ENCODE peak calls at places on chromosomes 12 and 14, in four cellular contexts. P, Q, Y and T are unnamed samples.
A peak's percentile ranks its signal among the peaks of the same experiment; 100 is the strongest.

GRCh38 chr12:96501139-96501741 is 11.9 kb downstream of the CFAP54 start:
- DNase-seq in P (peak; percentile 67), Q (no peak), Y (peak; percentile 94), T (no peak)

GRCh38 chr14:24054646-24055045 is 2.8 kb downstream of the CARMIL3 start:
- DNase-seq in P (no peak), Q (no peak), Y (no peak), T (no peak)

GRCh38 chr12:116248433-116248832 is 29.1 kb downstream of the MED13L start:
- DNase-seq in P (no peak), Q (no peak), Y (no peak), T (no peak)

GRCh38 chr12:74922117-74922516 is 287.5 kb downstream of the KCNC2 start:
- DNase-seq in P (no peak), Q (no peak), Y (no peak), T (no peak)

GRCh38 chr12:79557690-79558315 is 133.0 kb downstream of the PAWR start:
- DNase-seq in P (peak; percentile 69), Q (no peak), Y (no peak), T (no peak)

GRCh38 chr12:5988659-5989116 is 43.6 kb upstream of the ANO2 start:
- DNase-seq in P (peak; percentile 67), Q (peak; percentile 78), Y (peak; percentile 73), T (peak; percentile 87)

GRCh38 chr12:121719926-121720414 is 7.4 kb downstream of the TMEM120B start:
- DNase-seq in P (peak; percentile 86), Q (no peak), Y (peak; percentile 19), T (no peak)

GRCh38 chr12:71671311-71671710 is 7.2 kb downstream of the THAP2 start:
- DNase-seq in P (no peak), Q (no peak), Y (no peak), T (no peak)

GRCh38 chr12:27843714-27844245 is 63.7 kb upstream of the MANSC4 start:
- DNase-seq in P (peak; percentile 85), Q (no peak), Y (no peak), T (no peak)

GRCh38 chr14:81889529-81889928 is 355.9 kb upstream of the SEL1L start:
- DNase-seq in P (no peak), Q (no peak), Y (no peak), T (no peak)

GRCh38 chr14:54440037-54440436 is 1.1 kb downstream of the CNIH1 start:
- DNase-seq in P (peak; percentile 54), Q (no peak), Y (peak; percentile 9), T (no peak)

GRCh38 chr14:99389171-99389826 is 91.4 kb downstream of the SETD3 start:
- DNase-seq in P (peak; percentile 24), Q (no peak), Y (peak; percentile 31), T (no peak)

GRCh38 chr12:23204933-23205778 is 580.2 kb downstream of the ETNK1 start:
- DNase-seq in P (peak; percentile 57), Q (no peak), Y (peak; percentile 65), T (no peak)

GRCh38 chr12:10363922-10364838 is 25.7 kb downstream of the KLRK1 start:
- DNase-seq in P (peak; percentile 47), Q (no peak), Y (peak; percentile 77), T (no peak)

GRCh38 chr14:23512156-23512555 is 39.4 kb downstream of the ZFHX2 start:
- DNase-seq in P (no peak), Q (no peak), Y (no peak), T (no peak)

GRCh38 chr14:54803396-54803795 is 99.2 kb downstream of the GCH1 start:
- DNase-seq in P (no peak), Q (no peak), Y (no peak), T (peak; percentile 22)

GRCh38 chr12:98821849-98822248 is 176.8 kb downstream of the APAF1 start:
- DNase-seq in P (no peak), Q (no peak), Y (no peak), T (no peak)

GRCh38 chr12:24719293-24719721 is 229.6 kb downstream of the BCAT1 start:
- DNase-seq in P (peak; percentile 27), Q (no peak), Y (peak; percentile 7), T (no peak)

GRCh38 chr12:27800819-27801218 is 20.8 kb upstream of the MANSC4 start:
- DNase-seq in P (no peak), Q (no peak), Y (no peak), T (no peak)

GRCh38 chr14:23173039-23173438 is 10.4 kb downstream of the SLC7A8 start:
- DNase-seq in P (no peak), Q (no peak), Y (no peak), T (no peak)

GRCh38 chr14:75128596-75128990 is 1.7 kb upstream of the NEK9 start:
- DNase-seq in P (no peak), Q (no peak), Y (no peak), T (no peak)

GRCh38 chr12:71129364-71129763 is 28.4 kb downstream of the TSPAN8 start:
- DNase-seq in P (no peak), Q (no peak), Y (no peak), T (no peak)

GRCh38 chr14:36997843-36998242 is 174.6 kb downstream of the SLC25A21 start:
- DNase-seq in P (peak; percentile 9), Q (no peak), Y (peak; percentile 53), T (no peak)

GRCh38 chr14:85934886-85935254 is 404.9 kb downstream of the FLRT2 start:
- DNase-seq in P (no peak), Q (no peak), Y (no peak), T (no peak)

GRCh38 chr12:131909596-131910219 is 15.3 kb downstream of the ULK1 start:
- DNase-seq in P (no peak), Q (no peak), Y (no peak), T (no peak)

GRCh38 chr12:45503887-45504286 is 225.6 kb upstream of the ARID2 start:
- DNase-seq in P (no peak), Q (no peak), Y (no peak), T (no peak)

GRCh38 chr14:97179573-97179972 is 382.4 kb downstream of the VRK1 start:
- DNase-seq in P (no peak), Q (no peak), Y (no peak), T (no peak)

GRCh38 chr12:93790472-93791152 is 113.4 kb downstream of the CRADD start:
- DNase-seq in P (peak; percentile 88), Q (no peak), Y (peak; percentile 75), T (no peak)

GRCh38 chr12:51914034-51914923 is 7.0 kb downstream of the ACVRL1 start:
- DNase-seq in P (no peak), Q (no peak), Y (no peak), T (no peak)

GRCh38 chr12:27226319-27226984 is 17.6 kb upstream of the STK38L start:
- DNase-seq in P (no peak), Q (no peak), Y (peak; percentile 18), T (no peak)

GRCh38 chr12:6961695-6962284 is 8.7 kb downstream of the PHB2 start:
- DNase-seq in P (peak; percentile 72), Q (no peak), Y (peak; percentile 61), T (no peak)

GRCh38 chr12:74915718-74916117 is 293.9 kb downstream of the KCNC2 start:
- DNase-seq in P (no peak), Q (no peak), Y (no peak), T (no peak)

GRCh38 chr14:93962701-93963601 is 13.4 kb downstream of the ASB2 start:
- DNase-seq in P (no peak), Q (no peak), Y (no peak), T (no peak)

DNA sequence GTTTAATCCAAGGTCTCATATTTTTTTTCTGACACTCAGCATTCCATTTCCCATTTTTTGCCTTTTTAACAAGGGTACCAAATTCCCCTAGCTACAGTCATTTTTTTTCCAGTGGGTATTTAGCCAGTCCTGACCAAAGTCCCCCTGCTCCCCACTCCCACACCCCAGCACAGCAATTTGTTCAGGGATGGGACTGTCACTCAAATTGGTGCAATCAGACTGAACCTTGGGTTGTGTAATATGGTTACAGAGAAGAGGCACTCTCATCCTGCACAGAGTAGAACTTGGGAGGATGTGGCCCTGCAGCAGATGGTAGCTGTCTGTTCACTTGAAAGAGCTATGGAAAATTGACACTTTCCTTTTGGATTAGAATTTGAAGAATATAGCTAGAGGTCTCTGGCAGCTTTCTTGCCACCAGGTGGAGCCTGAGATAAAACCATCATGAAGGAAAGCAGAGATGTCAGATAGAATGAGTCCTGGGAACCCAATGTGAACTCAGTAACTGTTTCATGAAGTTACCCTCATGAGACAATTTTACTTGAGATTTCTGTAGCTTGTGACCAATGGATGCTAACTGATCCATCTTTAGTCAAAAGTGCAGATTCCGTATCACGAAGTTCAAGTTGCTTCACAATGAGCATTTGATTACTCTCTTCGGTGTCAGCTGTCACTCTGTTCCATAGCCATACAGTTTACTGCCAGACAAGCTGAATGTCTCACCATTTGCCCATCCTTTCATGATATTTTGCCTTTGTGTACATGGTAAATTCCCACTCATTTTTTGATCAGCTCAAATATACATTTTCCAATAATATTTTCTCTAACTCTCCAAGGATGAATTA is 394.0 kb upstream of the SYT1 start:
- DNase-seq in P (peak; percentile 50), Q (no peak), Y (peak; percentile 57), T (no peak)
- TF ChIP-seq CTCF in P (peak; percentile 65), Q (no peak), Y (peak; percentile 47), T (peak; percentile 75)

DNA sequence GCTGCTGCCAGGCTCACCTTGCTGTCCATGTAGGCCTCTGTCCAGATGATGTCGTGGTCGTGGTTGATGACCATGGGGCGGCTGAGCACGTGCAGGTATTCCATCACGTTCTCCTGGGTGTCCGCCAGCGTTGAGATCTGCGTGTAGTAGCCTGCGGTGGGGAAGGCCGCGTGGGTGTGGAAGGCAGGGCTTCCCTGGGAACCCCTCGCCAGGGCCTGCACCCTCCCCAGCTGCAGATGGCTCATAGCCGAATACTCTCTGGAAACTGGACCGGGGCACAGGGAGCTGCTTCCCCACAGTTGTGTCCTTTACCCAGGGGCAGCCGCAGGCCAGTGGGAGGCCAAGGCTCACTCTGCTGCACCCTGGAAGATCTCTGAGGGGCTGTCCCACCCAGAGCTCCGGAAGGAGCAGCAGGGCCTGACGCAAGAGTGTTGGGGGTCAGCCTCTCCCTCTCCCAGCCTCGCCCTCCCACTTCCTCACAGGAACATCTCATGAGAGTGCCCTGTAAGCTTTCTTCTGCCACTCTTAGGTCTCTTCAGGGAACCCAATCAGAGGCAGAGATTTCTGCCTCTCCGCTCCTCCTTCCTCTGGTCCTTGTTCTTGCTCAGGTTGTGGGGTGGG is 35.5 kb downstream of the CACNA2D4 start:
- DNase-seq in P (no peak), Q (no peak), Y (no peak), T (no peak)
- TF ChIP-seq CTCF in P (no peak), Q (no peak), Y (no peak), T (no peak)

DNA sequence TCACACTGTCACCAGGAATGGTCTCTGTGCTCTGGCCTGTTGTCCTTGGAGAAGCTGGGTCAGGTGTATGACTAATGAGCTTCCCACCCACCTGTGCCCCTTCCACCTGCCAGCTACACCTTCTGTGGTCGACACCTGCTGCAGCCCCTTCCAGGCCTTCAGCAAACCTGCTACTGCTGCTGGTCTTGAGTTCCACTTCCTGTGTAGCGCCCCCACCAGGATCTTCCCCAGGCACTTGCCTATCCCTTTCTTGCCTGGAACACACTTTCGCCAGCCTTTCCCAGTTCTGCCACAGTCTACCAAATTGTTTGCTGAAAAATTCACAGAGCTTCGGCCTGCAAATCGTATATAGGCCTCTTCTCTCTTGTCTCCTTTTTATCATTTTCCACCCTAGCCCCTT is 75.3 kb downstream of the CRACR2A start:
- DNase-seq in P (no peak), Q (no peak), Y (no peak), T (no peak)
- TF ChIP-seq CTCF in P (no peak), Q (no peak), Y (no peak), T (no peak)

GRCh38 chr12:124525927-124526692 is 41.3 kb downstream of the NCOR2 start:
- DNase-seq in P (no peak), Q (no peak), Y (no peak), T (no peak)

GRCh38 chr12:124525455-124525854 is 42.0 kb downstream of the NCOR2 start:
- DNase-seq in P (peak; percentile 74), Q (no peak), Y (no peak), T (no peak)

GRCh38 chr12:124529595-124530276 is 37.7 kb downstream of the NCOR2 start:
- DNase-seq in P (no peak), Q (no peak), Y (no peak), T (no peak)

GRCh38 chr12:124530637-124531263 is 36.7 kb downstream of the NCOR2 start:
- DNase-seq in P (no peak), Q (no peak), Y (no peak), T (no peak)

GRCh38 chr12:124527861-124528561 is 39.4 kb downstream of the NCOR2 start:
- DNase-seq in P (peak; percentile 53), Q (no peak), Y (no peak), T (no peak)
- TF ChIP-seq CTCF in P (no peak), Q (no peak), Y (no peak), T (peak; percentile 39)